ENCODE peak calls at places on chromosomes 13 and 19, in nine cellular contexts. One of them, this sample, is unnamed.
A peak's percentile ranks its signal among the peaks of the same experiment; 100 is the strongest.

GRCh38 chr19:32863841-32864240 is 5.7 kb downstream of the SLC7A9 start:
- DNase-seq in stimulated activated CD8-positive, alpha-beta memory T cell treated with anti-CD3 and anti-CD28 coated beads, Interleukin-4, amount 100 ng/mL, for 1 hour: no peak
- DNase-seq in amniotic stem cell: no peak
- DNase-seq in pancreas: no peak
- DNase-seq in body of pancreas: no peak
- DNase-seq in foreskin fibroblast: no peak
- DNase-seq in HepG2: no peak
- DNase-seq in GM19239: no peak
- DNase-seq in T-helper 2 cell treated with Interferon-gamma antibody and Interleukin-4, amounts not matched to agents 5 μg/mL and 100 μg/mL, for 36 hours: no peak
- DNase-seq in this sample: no peak

GRCh38 chr13:78197231-78197630 is 278.6 kb upstream of the EDNRB start:
- DNase-seq in stimulated activated CD8-positive, alpha-beta memory T cell treated with anti-CD3 and anti-CD28 coated beads, Interleukin-4, amount 100 ng/mL, for 1 hour: no peak
- DNase-seq in amniotic stem cell: no peak
- DNase-seq in pancreas: no peak
- DNase-seq in body of pancreas: no peak
- DNase-seq in foreskin fibroblast: no peak
- DNase-seq in HepG2: no peak
- DNase-seq in GM19239: no peak
- DNase-seq in T-helper 2 cell treated with Interferon-gamma antibody and Interleukin-4, amounts not matched to agents 5 μg/mL and 100 μg/mL, for 36 hours: no peak
- DNase-seq in this sample: no peak

GRCh38 chr13:65946387-65946786 is 1283.7 kb downstream of the PCDH9 start:
- DNase-seq in stimulated activated CD8-positive, alpha-beta memory T cell treated with anti-CD3 and anti-CD28 coated beads, Interleukin-4, amount 100 ng/mL, for 1 hour: no peak
- DNase-seq in amniotic stem cell: no peak
- DNase-seq in pancreas: no peak
- DNase-seq in body of pancreas: no peak
- DNase-seq in foreskin fibroblast: no peak
- DNase-seq in HepG2: no peak
- DNase-seq in GM19239: no peak
- DNase-seq in T-helper 2 cell treated with Interferon-gamma antibody and Interleukin-4, amounts not matched to agents 5 μg/mL and 100 μg/mL, for 36 hours: no peak
- DNase-seq in this sample: no peak

GRCh38 chr19:46533085-46534081 is 37.7 kb upstream of the PNMA8B start:
- DNase-seq in stimulated activated CD8-positive, alpha-beta memory T cell treated with anti-CD3 and anti-CD28 coated beads, Interleukin-4, amount 100 ng/mL, for 1 hour: no peak
- DNase-seq in amniotic stem cell: no peak
- DNase-seq in pancreas: no peak
- DNase-seq in body of pancreas: no peak
- DNase-seq in foreskin fibroblast: no peak
- DNase-seq in HepG2: no peak
- DNase-seq in GM19239: no peak
- DNase-seq in T-helper 2 cell treated with Interferon-gamma antibody and Interleukin-4, amounts not matched to agents 5 μg/mL and 100 μg/mL, for 36 hours: no peak
- DNase-seq in this sample: no peak

GRCh38 chr13:28753208-28753892 is 34.6 kb upstream of the SLC46A3 start:
- DNase-seq in stimulated activated CD8-positive, alpha-beta memory T cell treated with anti-CD3 and anti-CD28 coated beads, Interleukin-4, amount 100 ng/mL, for 1 hour: no peak
- DNase-seq in amniotic stem cell: peak; percentile 64
- DNase-seq in pancreas: no peak
- DNase-seq in body of pancreas: peak; percentile 52
- DNase-seq in foreskin fibroblast: peak; percentile 94
- DNase-seq in HepG2: peak; percentile 75
- DNase-seq in GM19239: no peak
- DNase-seq in T-helper 2 cell treated with Interferon-gamma antibody and Interleukin-4, amounts not matched to agents 5 μg/mL and 100 μg/mL, for 36 hours: no peak
- DNase-seq in this sample: no peak

GRCh38 chr19:50838239-50838638 is 4.9 kb upstream of the KLK15 start:
- DNase-seq in stimulated activated CD8-positive, alpha-beta memory T cell treated with anti-CD3 and anti-CD28 coated beads, Interleukin-4, amount 100 ng/mL, for 1 hour: no peak
- DNase-seq in amniotic stem cell: no peak
- DNase-seq in pancreas: no peak
- DNase-seq in body of pancreas: no peak
- DNase-seq in foreskin fibroblast: peak; percentile 13
- DNase-seq in HepG2: no peak
- DNase-seq in GM19239: no peak
- DNase-seq in T-helper 2 cell treated with Interferon-gamma antibody and Interleukin-4, amounts not matched to agents 5 μg/mL and 100 μg/mL, for 36 hours: no peak
- DNase-seq in this sample: no peak

GRCh38 chr13:76646946-76647345 is 239.3 kb downstream of the KCTD12 start:
- DNase-seq in stimulated activated CD8-positive, alpha-beta memory T cell treated with anti-CD3 and anti-CD28 coated beads, Interleukin-4, amount 100 ng/mL, for 1 hour: no peak
- DNase-seq in amniotic stem cell: no peak
- DNase-seq in pancreas: no peak
- DNase-seq in body of pancreas: no peak
- DNase-seq in foreskin fibroblast: peak; percentile 69
- DNase-seq in HepG2: no peak
- DNase-seq in GM19239: no peak
- DNase-seq in T-helper 2 cell treated with Interferon-gamma antibody and Interleukin-4, amounts not matched to agents 5 μg/mL and 100 μg/mL, for 36 hours: no peak
- DNase-seq in this sample: no peak

GRCh38 chr13:107867701-107868661 is 347.4 kb downstream of the LIG4 start:
- DNase-seq in stimulated activated CD8-positive, alpha-beta memory T cell treated with anti-CD3 and anti-CD28 coated beads, Interleukin-4, amount 100 ng/mL, for 1 hour: no peak
- DNase-seq in amniotic stem cell: peak; percentile 16
- DNase-seq in pancreas: peak; percentile 29
- DNase-seq in body of pancreas: peak; percentile 39
- DNase-seq in foreskin fibroblast: peak; percentile 25
- DNase-seq in HepG2: no peak
- DNase-seq in GM19239: no peak
- DNase-seq in T-helper 2 cell treated with Interferon-gamma antibody and Interleukin-4, amounts not matched to agents 5 μg/mL and 100 μg/mL, for 36 hours: no peak
- DNase-seq in this sample: peak; percentile 39

GRCh38 chr13:23159587-23160240 is 21.1 kb upstream of the SGCG start:
- DNase-seq in stimulated activated CD8-positive, alpha-beta memory T cell treated with anti-CD3 and anti-CD28 coated beads, Interleukin-4, amount 100 ng/mL, for 1 hour: no peak
- DNase-seq in amniotic stem cell: no peak
- DNase-seq in pancreas: no peak
- DNase-seq in body of pancreas: no peak
- DNase-seq in foreskin fibroblast: peak; percentile 22
- DNase-seq in HepG2: no peak
- DNase-seq in GM19239: no peak
- DNase-seq in T-helper 2 cell treated with Interferon-gamma antibody and Interleukin-4, amounts not matched to agents 5 μg/mL and 100 μg/mL, for 36 hours: no peak
- DNase-seq in this sample: no peak

GRCh38 chr13:19072543-19072942 is 109.1 kb downstream of the TUBA3C start:
- DNase-seq in stimulated activated CD8-positive, alpha-beta memory T cell treated with anti-CD3 and anti-CD28 coated beads, Interleukin-4, amount 100 ng/mL, for 1 hour: no peak
- DNase-seq in amniotic stem cell: no peak
- DNase-seq in pancreas: no peak
- DNase-seq in body of pancreas: no peak
- DNase-seq in foreskin fibroblast: no peak
- DNase-seq in HepG2: no peak
- DNase-seq in GM19239: no peak
- DNase-seq in T-helper 2 cell treated with Interferon-gamma antibody and Interleukin-4, amounts not matched to agents 5 μg/mL and 100 μg/mL, for 36 hours: no peak
- DNase-seq in this sample: no peak

GRCh38 chr13:24050292-24050711 is 110.2 kb upstream of the SPATA13 start:
- DNase-seq in stimulated activated CD8-positive, alpha-beta memory T cell treated with anti-CD3 and anti-CD28 coated beads, Interleukin-4, amount 100 ng/mL, for 1 hour: no peak
- DNase-seq in amniotic stem cell: peak; percentile 36
- DNase-seq in pancreas: peak; percentile 60
- DNase-seq in body of pancreas: peak; percentile 77
- DNase-seq in foreskin fibroblast: peak; percentile 86
- DNase-seq in HepG2: no peak
- DNase-seq in GM19239: no peak
- DNase-seq in T-helper 2 cell treated with Interferon-gamma antibody and Interleukin-4, amounts not matched to agents 5 μg/mL and 100 μg/mL, for 36 hours: no peak
- DNase-seq in this sample: no peak

GRCh38 chr19:4455742-4456565 is 1.6 kb downstream of the UBXN6 start:
- DNase-seq in stimulated activated CD8-positive, alpha-beta memory T cell treated with anti-CD3 and anti-CD28 coated beads, Interleukin-4, amount 100 ng/mL, for 1 hour: no peak
- DNase-seq in amniotic stem cell: peak; percentile 8
- DNase-seq in pancreas: peak; percentile 64
- DNase-seq in body of pancreas: peak; percentile 64
- DNase-seq in foreskin fibroblast: peak; percentile 88
- DNase-seq in HepG2: peak; percentile 25
- DNase-seq in GM19239: no peak
- DNase-seq in T-helper 2 cell treated with Interferon-gamma antibody and Interleukin-4, amounts not matched to agents 5 μg/mL and 100 μg/mL, for 36 hours: no peak
- DNase-seq in this sample: peak; percentile 84

GRCh38 chr13:91405240-91405639 is 6.8 kb downstream of the GPC5 start:
- DNase-seq in stimulated activated CD8-positive, alpha-beta memory T cell treated with anti-CD3 and anti-CD28 coated beads, Interleukin-4, amount 100 ng/mL, for 1 hour: no peak
- DNase-seq in amniotic stem cell: no peak
- DNase-seq in pancreas: no peak
- DNase-seq in body of pancreas: no peak
- DNase-seq in foreskin fibroblast: no peak
- DNase-seq in HepG2: no peak
- DNase-seq in GM19239: no peak
- DNase-seq in T-helper 2 cell treated with Interferon-gamma antibody and Interleukin-4, amounts not matched to agents 5 μg/mL and 100 μg/mL, for 36 hours: no peak
- DNase-seq in this sample: no peak

GRCh38 chr13:41117859-41118258 is 14.7 kb downstream of the KBTBD6 start:
- DNase-seq in stimulated activated CD8-positive, alpha-beta memory T cell treated with anti-CD3 and anti-CD28 coated beads, Interleukin-4, amount 100 ng/mL, for 1 hour: no peak
- DNase-seq in amniotic stem cell: no peak
- DNase-seq in pancreas: no peak
- DNase-seq in body of pancreas: no peak
- DNase-seq in foreskin fibroblast: peak; percentile 29
- DNase-seq in HepG2: no peak
- DNase-seq in GM19239: no peak
- DNase-seq in T-helper 2 cell treated with Interferon-gamma antibody and Interleukin-4, amounts not matched to agents 5 μg/mL and 100 μg/mL, for 36 hours: no peak
- DNase-seq in this sample: no peak

GRCh38 chr19:54674021-54674617 is 11.3 kb downstream of the LILRB4 start:
- DNase-seq in stimulated activated CD8-positive, alpha-beta memory T cell treated with anti-CD3 and anti-CD28 coated beads, Interleukin-4, amount 100 ng/mL, for 1 hour: no peak
- DNase-seq in amniotic stem cell: no peak
- DNase-seq in pancreas: no peak
- DNase-seq in body of pancreas: no peak
- DNase-seq in foreskin fibroblast: peak; percentile 20
- DNase-seq in HepG2: peak; percentile 22
- DNase-seq in GM19239: no peak
- DNase-seq in T-helper 2 cell treated with Interferon-gamma antibody and Interleukin-4, amounts not matched to agents 5 μg/mL and 100 μg/mL, for 36 hours: no peak
- DNase-seq in this sample: peak; percentile 35

GRCh38 chr13:51524846-51525566 is 59.3 kb upstream of the WDFY2 start:
- DNase-seq in stimulated activated CD8-positive, alpha-beta memory T cell treated with anti-CD3 and anti-CD28 coated beads, Interleukin-4, amount 100 ng/mL, for 1 hour: no peak
- DNase-seq in amniotic stem cell: no peak
- DNase-seq in pancreas: no peak
- DNase-seq in body of pancreas: no peak
- DNase-seq in foreskin fibroblast: peak; percentile 75
- DNase-seq in HepG2: no peak
- DNase-seq in GM19239: no peak
- DNase-seq in T-helper 2 cell treated with Interferon-gamma antibody and Interleukin-4, amounts not matched to agents 5 μg/mL and 100 μg/mL, for 36 hours: no peak
- DNase-seq in this sample: no peak

GRCh38 chr13:40438999-40439797 is 227.2 kb downstream of the FOXO1 start:
- DNase-seq in stimulated activated CD8-positive, alpha-beta memory T cell treated with anti-CD3 and anti-CD28 coated beads, Interleukin-4, amount 100 ng/mL, for 1 hour: no peak
- DNase-seq in amniotic stem cell: no peak
- DNase-seq in pancreas: no peak
- DNase-seq in body of pancreas: peak; percentile 38
- DNase-seq in foreskin fibroblast: peak; percentile 55
- DNase-seq in HepG2: no peak
- DNase-seq in GM19239: no peak
- DNase-seq in T-helper 2 cell treated with Interferon-gamma antibody and Interleukin-4, amounts not matched to agents 5 μg/mL and 100 μg/mL, for 36 hours: peak; percentile 48
- DNase-seq in this sample: no peak

GRCh38 chr13:66301482-66301881 is 928.7 kb downstream of the PCDH9 start:
- DNase-seq in stimulated activated CD8-positive, alpha-beta memory T cell treated with anti-CD3 and anti-CD28 coated beads, Interleukin-4, amount 100 ng/mL, for 1 hour: no peak
- DNase-seq in amniotic stem cell: no peak
- DNase-seq in pancreas: no peak
- DNase-seq in body of pancreas: no peak
- DNase-seq in foreskin fibroblast: no peak
- DNase-seq in HepG2: no peak
- DNase-seq in GM19239: no peak
- DNase-seq in T-helper 2 cell treated with Interferon-gamma antibody and Interleukin-4, amounts not matched to agents 5 μg/mL and 100 μg/mL, for 36 hours: no peak
- DNase-seq in this sample: no peak

GRCh38 chr13:27406178-27406939 is 18.1 kb upstream of the GTF3A start:
- DNase-seq in stimulated activated CD8-positive, alpha-beta memory T cell treated with anti-CD3 and anti-CD28 coated beads, Interleukin-4, amount 100 ng/mL, for 1 hour: no peak
- DNase-seq in amniotic stem cell: no peak
- DNase-seq in pancreas: peak; percentile 18
- DNase-seq in body of pancreas: peak; percentile 41
- DNase-seq in foreskin fibroblast: peak; percentile 66
- DNase-seq in HepG2: peak; percentile 43
- DNase-seq in GM19239: peak; percentile 48
- DNase-seq in T-helper 2 cell treated with Interferon-gamma antibody and Interleukin-4, amounts not matched to agents 5 μg/mL and 100 μg/mL, for 36 hours: peak; percentile 34
- DNase-seq in this sample: peak; percentile 16

GRCh38 chr19:29548483-29549085 is 22.8 kb downstream of the VSTM2B start:
- DNase-seq in stimulated activated CD8-positive, alpha-beta memory T cell treated with anti-CD3 and anti-CD28 coated beads, Interleukin-4, amount 100 ng/mL, for 1 hour: no peak
- DNase-seq in amniotic stem cell: no peak
- DNase-seq in pancreas: no peak
- DNase-seq in body of pancreas: no peak
- DNase-seq in foreskin fibroblast: no peak
- DNase-seq in HepG2: no peak
- DNase-seq in GM19239: no peak
- DNase-seq in T-helper 2 cell treated with Interferon-gamma antibody and Interleukin-4, amounts not matched to agents 5 μg/mL and 100 μg/mL, for 36 hours: no peak
- DNase-seq in this sample: no peak

This sample was measured in NCI-H2171 treated with DMSO at 0.1 percent for 48 hours.